ENCODE peak calls at places on chromosomes 16 and 17, in ten cellular contexts. A is CD8-positive, alpha-beta T cell; P is GM10248; S is lung; O is fibroblast of lung; T is omental fat pad; F is astrocyte; E is lower lobe of right lung; D is Calu3; X is kidney epithelial cell. Q is an unnamed sample.

GRCh38 chr17:32940706-32941390 is 12.9 kb downstream of the TMEM98 start:
- DNase-seq in X (no peak), T (no peak), D (no peak), A (no peak), P (no peak), O (no peak), F (no peak), S (no peak), E (no peak), Q (no peak)

GRCh38 chr17:44961921-44962350 is 6.2 kb downstream of the C1QL1 start:
- DNase-seq in A (no peak), E (no peak), X (no peak), T (no peak), P (no peak), O (peak; percentile 30), S (no peak), F (no peak), D (no peak), Q (no peak)

GRCh38 chr17:32671891-32672290 is 185.1 kb downstream of the CDK5R1 start:
- DNase-seq in F (no peak), S (no peak), O (peak; percentile 11), T (peak; percentile 28), E (peak; percentile 53), D (peak; percentile 19), X (no peak), P (no peak), A (no peak), Q (no peak)

GRCh38 chr17:17545031-17545820 is 46.3 kb downstream of the PEMT start:
- DNase-seq in A (no peak), X (no peak), P (no peak), E (no peak), D (no peak), T (no peak), F (peak; percentile 55), O (peak; percentile 43), S (no peak), Q (no peak)

GRCh38 chr17:29621751-29622194 is 939 bp downstream of the CORO6 start:
- DNase-seq in E (no peak), X (no peak), D (no peak), P (no peak), F (no peak), S (no peak), A (no peak), O (no peak), T (no peak), Q (no peak)

GRCh38 chr17:10815318-10815717 is 11.4 kb upstream of the TMEM238L start:
- DNase-seq in T (no peak), X (no peak), E (no peak), D (no peak), A (no peak), O (no peak), F (no peak), P (no peak), S (no peak), Q (no peak)

GRCh38 chr16:70805380-70805779 is 4.4 kb upstream of the VAC14 start:
- DNase-seq in X (no peak), S (no peak), A (peak; percentile 19), D (no peak), O (no peak), T (no peak), E (no peak), F (no peak), P (no peak), Q (no peak)

GRCh38 chr17:59369026-59369724 is 37.7 kb downstream of the YPEL2 start:
- DNase-seq in S (no peak), A (no peak), D (no peak), E (no peak), P (no peak), T (no peak), F (peak; percentile 71), O (no peak), X (no peak), Q (no peak)

DNA sequence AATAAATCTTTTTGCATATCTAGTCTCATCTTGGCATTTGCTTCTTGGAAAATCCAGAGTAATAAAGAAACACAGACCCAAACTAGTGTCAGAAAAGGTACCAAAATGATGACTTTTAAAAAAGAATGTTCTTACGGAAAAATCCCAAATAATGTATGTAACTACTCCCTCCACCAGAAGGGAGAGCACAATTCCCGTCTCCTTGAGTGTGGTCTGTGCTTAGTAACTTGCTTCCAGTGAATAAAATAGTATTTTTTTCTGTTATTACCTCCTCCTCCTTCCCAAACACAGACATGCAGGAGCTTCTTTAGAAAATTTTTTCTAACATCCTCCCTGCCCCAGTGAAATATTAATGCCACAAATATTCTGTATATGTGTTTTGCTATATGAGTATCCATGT is 358.1 kb downstream of the ZFHX3 start:
- DNase-seq in O (peak; percentile 25), A (no peak), S (no peak), T (no peak), E (no peak), X (no peak), F (no peak), D (no peak), P (no peak), Q (no peak)
- TF ChIP-seq CTCF in O (no peak), A (no peak), S (no peak), T (no peak), E (no peak), X (no peak), F (no peak), D (no peak), P (no peak), Q (no peak)

DNA sequence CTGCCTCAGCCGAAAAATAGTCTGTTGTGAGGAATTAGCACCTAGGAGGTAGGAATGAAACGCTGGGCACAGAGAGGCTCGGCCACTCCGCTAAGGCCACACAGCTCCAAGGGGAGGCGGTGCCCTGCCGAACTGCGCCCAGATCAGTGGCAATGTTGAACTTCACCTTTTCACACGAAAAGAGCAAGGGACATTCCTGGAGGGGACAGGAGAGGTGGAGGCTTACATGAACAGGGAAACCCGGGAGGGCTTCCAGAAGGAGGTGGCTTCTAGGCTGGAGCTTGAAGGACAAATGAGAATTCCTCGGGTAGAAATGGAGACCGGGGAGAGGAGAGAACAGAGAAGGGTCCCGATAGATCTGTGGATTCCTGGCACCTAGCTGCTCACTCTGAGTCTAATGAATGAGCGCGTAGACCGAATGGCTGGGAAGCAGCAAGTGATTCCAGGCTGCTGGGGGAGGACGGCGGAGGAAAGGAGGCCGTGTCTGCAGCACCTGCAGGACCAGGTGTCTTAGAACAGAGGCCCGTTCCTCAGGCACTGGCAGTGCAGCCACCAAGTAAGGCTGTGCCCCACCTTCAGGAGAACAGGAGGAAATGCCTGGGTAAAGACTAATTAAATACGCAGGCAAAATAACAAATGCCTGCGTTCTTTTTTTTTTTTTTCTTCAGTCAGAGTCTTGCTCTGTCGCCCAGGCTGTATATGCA is 723 bp upstream of the SLC38A10 start:
- DNase-seq in S (peak; percentile 60), E (peak; percentile 81), A (peak; percentile 60), T (no peak), D (peak; percentile 80), X (peak; percentile 42), O (peak; percentile 32), F (peak; percentile 43), P (peak; percentile 63), Q (no peak)
- TF ChIP-seq CTCF in S (no peak), E (peak; percentile 41), A (no peak), T (no peak), D (peak; percentile 61), X (peak; percentile 49), O (peak; percentile 38), F (peak; percentile 34), P (peak; percentile 41), Q (no peak)

GRCh38 chr17:83190601-83191387 is 111.4 kb downstream of the METRNL start:
- DNase-seq in T (no peak), P (no peak), X (no peak), F (no peak), S (peak; percentile 26), O (no peak), E (peak; percentile 41), D (no peak), A (no peak), Q (peak; percentile 14)

GRCh38 chr17:83189673-83190385 is 110.4 kb downstream of the METRNL start:
- DNase-seq in F (peak; percentile 55), S (peak; percentile 76), A (peak; percentile 36), O (peak; percentile 95), E (peak; percentile 83), D (no peak), T (peak; percentile 20), X (no peak), P (no peak), Q (no peak)

GRCh38 chr17:83193336-83194188 is 114.2 kb downstream of the METRNL start:
- DNase-seq in E (peak; percentile 56), S (peak; percentile 47), F (peak; percentile 51), P (no peak), X (peak; percentile 47), O (no peak), T (peak; percentile 19), A (no peak), D (no peak), Q (peak; percentile 26)

GRCh38 chr17:83192161-83192788 is 112.9 kb downstream of the METRNL start:
- DNase-seq in T (peak; percentile 20), F (no peak), D (no peak), A (peak; percentile 17), X (no peak), S (no peak), E (peak; percentile 51), P (no peak), O (peak; percentile 44), Q (peak; percentile 14)

DNA sequence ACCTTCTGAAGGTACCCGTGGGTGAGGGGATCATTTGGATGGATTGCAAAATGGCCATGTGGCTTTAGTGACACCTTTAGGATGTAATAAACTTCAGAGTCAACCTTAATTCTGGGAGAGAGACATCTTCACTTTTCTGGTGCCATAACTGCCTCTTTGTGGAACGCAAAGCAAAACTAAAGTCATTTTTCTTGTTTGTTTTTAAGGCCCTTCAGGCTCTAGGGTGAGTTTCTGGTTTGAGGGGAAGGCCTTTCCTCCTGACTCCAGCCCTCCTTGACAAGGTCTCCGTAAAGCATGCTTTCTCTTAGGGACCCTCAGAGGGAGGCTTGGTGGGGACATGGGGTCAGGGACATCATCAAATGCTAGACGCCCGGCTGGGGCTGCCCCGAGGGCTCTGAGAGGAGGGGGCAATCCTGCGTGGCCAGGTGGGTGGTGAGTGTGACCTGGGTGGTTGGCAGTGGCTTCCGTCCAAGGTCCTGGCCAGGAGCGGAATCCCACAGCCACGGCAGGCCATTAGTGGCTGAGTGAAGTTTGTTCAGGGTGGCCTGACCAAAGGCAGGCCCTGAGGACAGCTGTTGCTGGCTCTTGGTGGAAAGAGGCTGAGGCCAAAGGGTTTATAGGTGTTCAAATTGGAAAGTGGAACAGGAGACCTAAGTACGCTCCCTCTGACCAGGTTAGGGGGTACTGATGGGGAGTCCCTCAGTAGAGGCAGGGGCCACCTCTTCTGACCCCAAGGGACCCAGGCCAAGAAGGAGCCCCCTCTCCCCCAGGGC is 112.2 kb downstream of the METRNL start:
- DNase-seq in E (peak; percentile 36), X (no peak), T (no peak), P (no peak), D (no peak), A (peak; percentile 35), O (no peak), F (no peak), S (peak; percentile 26), Q (peak; percentile 14)
- TF ChIP-seq CTCF in E (no peak), X (no peak), T (no peak), P (no peak), D (no peak), A (no peak), O (no peak), F (no peak), S (no peak), Q (no peak)

GRCh38 chr17:75614556-75615270 is 18.5 kb upstream of the SMIM5 start:
- DNase-seq in P (no peak), O (no peak), T (no peak), S (no peak), E (no peak), F (no peak), X (no peak), D (no peak), A (no peak), Q (no peak)

GRCh38 chr17:75616521-75617122 is 16.6 kb upstream of the SMIM5 start:
- DNase-seq in X (no peak), O (no peak), P (no peak), T (no peak), S (no peak), F (no peak), A (no peak), E (no peak), D (no peak), Q (no peak)

GRCh38 chr17:75614006-75614405 is 19.2 kb upstream of the SMIM5 start:
- DNase-seq in O (no peak), S (no peak), T (no peak), D (no peak), A (no peak), F (no peak), P (no peak), X (no peak), E (no peak), Q (no peak)

GRCh38 chr17:75617218-75617617 is 16.0 kb upstream of the SMIM5 start:
- DNase-seq in T (no peak), D (peak; percentile 93), P (no peak), S (no peak), A (no peak), F (no peak), O (no peak), E (no peak), X (no peak), Q (no peak)

DNA sequence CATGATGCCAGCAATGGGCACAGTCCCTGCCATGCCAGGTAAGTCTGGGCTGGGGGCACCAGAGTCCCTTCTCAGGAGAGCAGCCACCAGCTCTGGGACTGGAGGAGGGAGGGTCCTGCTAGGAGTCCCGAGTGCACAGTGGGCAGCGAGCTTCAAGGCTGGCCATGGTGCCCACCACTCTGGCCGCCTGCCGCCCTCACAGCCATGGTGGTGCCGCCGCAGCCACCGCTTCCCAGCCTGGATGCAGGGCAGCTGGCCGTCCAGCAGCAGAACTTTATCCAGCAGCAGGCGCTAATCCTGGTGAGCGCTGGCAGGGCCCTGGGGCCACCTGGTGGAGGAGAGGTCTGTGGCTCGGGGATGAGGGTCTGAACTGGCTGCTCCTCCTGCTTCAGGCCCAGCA is 17.9 kb upstream of the SMIM5 start:
- DNase-seq in T (no peak), F (no peak), O (no peak), X (no peak), E (no peak), S (no peak), A (no peak), P (no peak), D (no peak), Q (no peak)
- TF ChIP-seq CTCF in T (no peak), F (no peak), O (no peak), X (no peak), E (no peak), S (no peak), A (no peak), P (no peak), D (no peak), Q (no peak)

Q was measured in natural killer cell.